ENCODE peak calls at places on chromosome 13, in four cellular contexts. N is IMR-90, J is neural progenitor cell, Y is gastrocnemius medialis. B is an unnamed sample.

GRCh38 chr13:81916471-81916870 is 1575.5 kb upstream of the SPRY2 start:
- DNase-seq in N (no peak), J (no peak), Y (no peak), B (no peak)

GRCh38 chr13:39786091-39786490 is 130.6 kb downstream of the COG6 start:
- DNase-seq in N (no peak), J (peak; percentile 61), Y (no peak), B (no peak)

GRCh38 chr13:48862572-48862971 is 113.1 kb upstream of the FNDC3A start:
- DNase-seq in N (peak; percentile 5), J (no peak), Y (no peak), B (no peak)

GRCh38 chr13:82116422-82116989 is 1765.8 kb downstream of the SLITRK1 start:
- DNase-seq in N (no peak), J (no peak), Y (no peak), B (peak; percentile 4)

GRCh38 chr13:107860284-107860683 is 355.1 kb downstream of the LIG4 start:
- DNase-seq in N (no peak), J (no peak), Y (no peak), B (no peak)

GRCh38 chr13:114264886-114265611 is 16.4 kb upstream of the UPF3A start:
- DNase-seq in N (peak; percentile 79), J (no peak), Y (no peak), B (no peak)

GRCh38 chr13:111129465-111130110 is 14.5 kb downstream of the ARHGEF7 start:
- DNase-seq in N (no peak), J (no peak), Y (no peak), B (no peak)

GRCh38 chr13:22618002-22618401 is 562.8 kb upstream of the SGCG start:
- DNase-seq in N (no peak), J (no peak), Y (no peak), B (no peak)

GRCh38 chr13:100826441-100826840 is 151.8 kb upstream of the TMTC4 start:
- DNase-seq in N (no peak), J (no peak), Y (no peak), B (no peak)

GRCh38 chr13:40485611-40486517 is 180.6 kb downstream of the FOXO1 start:
- DNase-seq in N (no peak), J (peak; percentile 13), Y (no peak), B (no peak)

DNA sequence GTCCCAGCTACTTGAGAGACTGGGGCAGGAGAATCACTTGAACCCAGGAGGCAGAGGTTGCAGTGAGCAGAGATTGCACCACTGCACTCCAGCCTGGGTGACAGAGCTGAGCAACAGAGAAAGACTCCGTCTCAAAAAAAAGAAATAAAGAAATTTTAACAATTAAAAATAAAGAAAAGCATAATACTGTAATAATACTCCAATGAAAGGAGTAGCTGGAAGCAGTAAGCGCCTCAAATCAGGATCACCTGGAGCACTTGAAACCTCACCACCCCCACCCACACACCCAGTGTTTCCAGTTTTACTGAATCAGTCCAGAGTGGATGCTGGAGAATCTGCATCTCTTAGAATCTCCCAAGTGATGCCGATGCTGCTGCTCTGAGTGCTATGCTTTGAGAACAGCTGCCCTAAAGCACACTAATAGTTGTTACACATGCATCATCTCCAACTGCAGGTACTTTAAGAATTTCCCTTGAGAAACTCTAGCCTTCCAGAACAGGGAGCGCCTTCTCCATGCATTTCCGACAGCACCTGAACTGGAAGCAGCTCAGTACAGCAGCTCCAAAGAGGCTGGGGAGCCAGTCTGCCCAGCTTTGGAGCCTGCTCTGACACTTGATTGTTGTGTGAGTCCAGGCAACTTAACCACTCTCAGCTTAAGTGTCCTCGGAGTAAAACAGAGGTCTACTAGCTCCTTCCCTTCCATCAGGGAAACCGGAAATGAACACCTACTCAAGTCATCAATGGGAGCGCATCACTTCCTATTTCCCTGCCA is 2.9 kb downstream of the ABCC4 start:
- DNase-seq in N (no peak), J (no peak), Y (no peak), B (no peak)
- H3K27ac ChIP-seq in N (peak overlapping the region; percentile 75), J (no peak overlapping the region), Y (no peak overlapping the region), B (peak overlapping the region; percentile 59)

DNA sequence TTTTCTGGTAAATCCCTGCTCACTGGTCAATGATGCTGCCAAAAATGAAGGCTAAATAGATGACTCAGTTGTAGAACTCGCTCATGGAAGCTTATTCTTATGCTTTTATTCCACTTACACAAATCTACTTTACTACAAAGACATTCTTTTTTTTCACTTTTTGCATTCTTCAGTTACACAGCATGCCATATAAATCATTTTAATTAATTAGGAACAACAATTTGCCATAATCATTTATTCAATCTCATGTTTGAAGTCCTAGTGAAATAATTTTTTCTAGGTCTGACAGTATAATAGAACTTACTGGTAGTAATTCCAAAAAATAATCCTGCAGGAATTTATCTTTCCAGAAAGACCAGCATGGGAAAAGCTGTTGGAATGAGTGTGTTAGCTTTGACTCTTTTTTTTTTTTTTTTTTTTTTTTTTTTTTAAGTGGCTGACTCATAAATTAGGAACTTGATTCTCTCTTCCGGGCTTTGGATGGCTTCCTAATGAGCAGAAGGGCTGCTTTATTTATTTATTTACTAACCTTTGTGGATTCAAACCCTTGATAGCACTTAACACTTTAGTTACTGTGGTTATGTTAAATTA is 256.7 kb downstream of the SPRY2 start:
- DNase-seq in N (peak; percentile 93), J (no peak), Y (no peak), B (peak; percentile 86)
- H3K27ac ChIP-seq in N (no peak overlapping the region), J (no peak overlapping the region), Y (peak overlapping the region; percentile 15), B (no peak overlapping the region)

GRCh38 chr13:94251801-94252200 is 227.7 kb downstream of the DCT start:
- DNase-seq in N (peak; percentile 26), J (no peak), Y (peak; percentile 2), B (peak; percentile 91)

GRCh38 chr13:94249512-94249911 is 230.0 kb downstream of the DCT start:
- DNase-seq in N (peak; percentile 88), J (peak; percentile 39), Y (no peak), B (peak; percentile 60)

GRCh38 chr13:94247890-94248289 is 231.6 kb downstream of the DCT start:
- DNase-seq in N (no peak), J (no peak), Y (no peak), B (no peak)

GRCh38 chr13:94246495-94246894 is 233.0 kb downstream of the DCT start:
- DNase-seq in N (no peak), J (no peak), Y (no peak), B (no peak)

GRCh38 chr13:94248454-94249233 is 230.8 kb downstream of the DCT start:
- DNase-seq in N (peak; percentile 31), J (no peak), Y (no peak), B (no peak)
- H3K27ac ChIP-seq in N (no peak overlapping the region), J (no peak overlapping the region), Y (no peak overlapping the region), B (no peak overlapping the region)

GRCh38 chr13:33276581-33276980 is 9.0 kb downstream of the STARD13 start:
- DNase-seq in N (no peak), J (no peak), Y (no peak), B (peak; percentile 79)
- H3K27ac ChIP-seq in N (no peak overlapping the region), J (no peak overlapping the region), Y (no peak overlapping the region), B (peak overlapping the region; percentile 77)